ENCODE peak calls at places on chromosomes 16 and 17, in four cellular contexts. One of them, this sample, is unnamed.

GRCh38 chr17:69947027-69947759 is 127.8 kb upstream of the KCNJ16 start:
- DNase-seq in right cardiac atrium: no peak
- DNase-seq in CD8-positive, alpha-beta memory T cell: no peak
- DNase-seq in ovary: no peak
- DNase-seq in this sample: no peak

GRCh38 chr17:72651988-72652387 is 440.5 kb downstream of the SLC39A11 start:
- DNase-seq in right cardiac atrium: no peak
- DNase-seq in CD8-positive, alpha-beta memory T cell: no peak
- DNase-seq in ovary: no peak
- DNase-seq in this sample: no peak

GRCh38 chr16:3643095-3643730 is 11.3 kb upstream of the DNASE1 start:
- DNase-seq in right cardiac atrium: no peak
- DNase-seq in CD8-positive, alpha-beta memory T cell: no peak
- DNase-seq in ovary: no peak
- DNase-seq in this sample: no peak

GRCh38 chr16:27275394-27275793 is 6.8 kb upstream of the NSMCE1 start:
- DNase-seq in right cardiac atrium: no peak
- DNase-seq in CD8-positive, alpha-beta memory T cell: no peak
- DNase-seq in ovary: no peak
- DNase-seq in this sample: no peak

GRCh38 chr17:51853857-51854256 is 304.7 kb downstream of the CA10 start:
- DNase-seq in right cardiac atrium: no peak
- DNase-seq in CD8-positive, alpha-beta memory T cell: no peak
- DNase-seq in ovary: no peak
- DNase-seq in this sample: no peak

GRCh38 chr17:4766199-4766598 is 5.5 kb upstream of the TM4SF5 start:
- DNase-seq in right cardiac atrium: peak
- DNase-seq in CD8-positive, alpha-beta memory T cell: no peak
- DNase-seq in ovary: no peak
- DNase-seq in this sample: no peak

GRCh38 chr16:31202402-31203385 is at the start of gene PYCARD:
- DNase-seq in right cardiac atrium: peak
- DNase-seq in CD8-positive, alpha-beta memory T cell: peak
- DNase-seq in ovary: peak
- DNase-seq in this sample: peak

GRCh38 chr16:88078111-88078775 is 127.0 kb downstream of the BANP start:
- DNase-seq in right cardiac atrium: no peak
- DNase-seq in CD8-positive, alpha-beta memory T cell: no peak
- DNase-seq in ovary: no peak
- DNase-seq in this sample: no peak

GRCh38 chr17:7383371-7383741 is 2.5 kb downstream of the TNK1 start:
- DNase-seq in right cardiac atrium: no peak
- DNase-seq in CD8-positive, alpha-beta memory T cell: no peak
- DNase-seq in ovary: peak
- DNase-seq in this sample: no peak

GRCh38 chr17:79798296-79799173 is 1.7 kb upstream of the CBX8 start:
- DNase-seq in right cardiac atrium: peak
- DNase-seq in CD8-positive, alpha-beta memory T cell: peak
- DNase-seq in ovary: peak
- DNase-seq in this sample: no peak
- H3K4me3 ChIP-seq in right cardiac atrium: peak
- H3K4me3 ChIP-seq in CD8-positive, alpha-beta memory T cell: no peak
- H3K4me3 ChIP-seq in ovary: peak
- H3K4me3 ChIP-seq in this sample: peak

DNA sequence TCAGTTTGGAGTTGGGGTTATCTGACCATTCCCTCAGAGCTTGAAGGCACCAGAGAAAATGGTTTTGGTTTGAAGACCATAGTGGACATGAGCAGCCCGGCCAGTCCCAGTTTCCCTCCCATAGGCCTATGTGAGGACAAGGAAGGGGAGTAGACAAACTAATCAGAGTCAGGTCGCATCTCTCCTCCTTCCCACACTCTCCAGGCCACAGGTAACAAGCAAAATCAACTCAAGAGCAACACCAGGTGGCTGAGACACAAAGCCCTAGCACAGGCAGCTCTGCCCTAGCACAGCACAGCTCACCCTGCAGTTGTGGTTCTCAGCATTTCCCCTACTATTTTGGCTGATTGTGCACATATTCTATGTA is 7.2 kb downstream of the SUPT4H1 start:
- DNase-seq in right cardiac atrium: no peak
- DNase-seq in CD8-positive, alpha-beta memory T cell: peak
- DNase-seq in ovary: no peak
- DNase-seq in this sample: peak
- H3K4me3 ChIP-seq in right cardiac atrium: no peak
- H3K4me3 ChIP-seq in CD8-positive, alpha-beta memory T cell: peak
- H3K4me3 ChIP-seq in ovary: no peak
- H3K4me3 ChIP-seq in this sample: peak

GRCh38 chr17:42050360-42051012 is at the start of gene C17orf113:
- DNase-seq in right cardiac atrium: peak
- DNase-seq in CD8-positive, alpha-beta memory T cell: peak
- DNase-seq in ovary: peak
- DNase-seq in this sample: peak

GRCh38 chr17:42049834-42050359 is 504 bp downstream of the C17orf113 start:
- DNase-seq in right cardiac atrium: no peak
- DNase-seq in CD8-positive, alpha-beta memory T cell: no peak
- DNase-seq in ovary: no peak
- DNase-seq in this sample: no peak

GRCh38 chr17:42052478-42052877 is 2.1 kb upstream of the C17orf113 start:
- DNase-seq in right cardiac atrium: no peak
- DNase-seq in CD8-positive, alpha-beta memory T cell: no peak
- DNase-seq in ovary: no peak
- DNase-seq in this sample: no peak

GRCh38 chr17:42051645-42052044 is 1.2 kb upstream of the C17orf113 start:
- DNase-seq in right cardiac atrium: no peak
- DNase-seq in CD8-positive, alpha-beta memory T cell: no peak
- DNase-seq in ovary: no peak
- DNase-seq in this sample: no peak

GRCh38 chr17:42051013-42051400 is 606 bp upstream of the C17orf113 start:
- DNase-seq in right cardiac atrium: no peak
- DNase-seq in CD8-positive, alpha-beta memory T cell: no peak
- DNase-seq in ovary: no peak
- DNase-seq in this sample: no peak
- H3K4me3 ChIP-seq in right cardiac atrium: peak
- H3K4me3 ChIP-seq in CD8-positive, alpha-beta memory T cell: peak
- H3K4me3 ChIP-seq in ovary: peak
- H3K4me3 ChIP-seq in this sample: peak

DNA sequence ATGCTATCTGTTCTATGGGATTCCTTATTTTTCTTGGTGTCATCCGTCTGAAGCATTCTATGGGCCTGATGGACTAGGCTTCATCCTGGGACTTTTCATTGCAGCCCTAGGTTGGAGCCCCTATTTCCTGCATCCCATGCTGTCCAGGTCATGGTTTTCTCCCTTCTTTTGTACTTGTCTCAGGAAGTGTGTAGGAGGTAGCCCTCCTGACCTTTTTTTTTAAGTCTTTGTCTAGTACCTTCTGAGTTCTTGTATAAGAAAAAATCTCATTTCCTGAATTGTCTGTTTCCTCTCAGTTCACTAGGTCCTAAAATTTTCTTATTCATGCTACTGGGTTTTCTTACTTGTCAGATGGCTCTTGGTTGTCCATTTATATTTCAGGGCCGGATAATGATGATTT is 6.0 kb downstream of the NDEL1 start:
- DNase-seq in right cardiac atrium: no peak
- DNase-seq in CD8-positive, alpha-beta memory T cell: no peak
- DNase-seq in ovary: no peak
- DNase-seq in this sample: no peak
- H3K4me3 ChIP-seq in right cardiac atrium: no peak
- H3K4me3 ChIP-seq in CD8-positive, alpha-beta memory T cell: no peak
- H3K4me3 ChIP-seq in ovary: no peak
- H3K4me3 ChIP-seq in this sample: no peak

GRCh38 chr16:728131-728889 is 1.4 kb downstream of the HAGHL start:
- DNase-seq in right cardiac atrium: peak
- DNase-seq in CD8-positive, alpha-beta memory T cell: peak
- DNase-seq in ovary: no peak
- DNase-seq in this sample: peak
- H3K4me3 ChIP-seq in right cardiac atrium: peak
- H3K4me3 ChIP-seq in CD8-positive, alpha-beta memory T cell: no peak
- H3K4me3 ChIP-seq in ovary: peak
- H3K4me3 ChIP-seq in this sample: peak

GRCh38 chr16:85257483-85257882 is 145.2 kb upstream of the CIBAR2 start:
- DNase-seq in right cardiac atrium: no peak
- DNase-seq in CD8-positive, alpha-beta memory T cell: no peak
- DNase-seq in ovary: no peak
- DNase-seq in this sample: no peak

GRCh38 chr16:85258166-85258565 is 145.9 kb upstream of the CIBAR2 start:
- DNase-seq in right cardiac atrium: no peak
- DNase-seq in CD8-positive, alpha-beta memory T cell: no peak
- DNase-seq in ovary: no peak
- DNase-seq in this sample: no peak

GRCh38 chr16:85258616-85259015 is 146.3 kb upstream of the CIBAR2 start:
- DNase-seq in right cardiac atrium: no peak
- DNase-seq in CD8-positive, alpha-beta memory T cell: no peak
- DNase-seq in ovary: no peak
- DNase-seq in this sample: no peak

GRCh38 chr16:85259831-85260165 is 147.5 kb upstream of the CIBAR2 start:
- DNase-seq in right cardiac atrium: no peak
- DNase-seq in CD8-positive, alpha-beta memory T cell: no peak
- DNase-seq in ovary: no peak
- DNase-seq in this sample: no peak

DNA sequence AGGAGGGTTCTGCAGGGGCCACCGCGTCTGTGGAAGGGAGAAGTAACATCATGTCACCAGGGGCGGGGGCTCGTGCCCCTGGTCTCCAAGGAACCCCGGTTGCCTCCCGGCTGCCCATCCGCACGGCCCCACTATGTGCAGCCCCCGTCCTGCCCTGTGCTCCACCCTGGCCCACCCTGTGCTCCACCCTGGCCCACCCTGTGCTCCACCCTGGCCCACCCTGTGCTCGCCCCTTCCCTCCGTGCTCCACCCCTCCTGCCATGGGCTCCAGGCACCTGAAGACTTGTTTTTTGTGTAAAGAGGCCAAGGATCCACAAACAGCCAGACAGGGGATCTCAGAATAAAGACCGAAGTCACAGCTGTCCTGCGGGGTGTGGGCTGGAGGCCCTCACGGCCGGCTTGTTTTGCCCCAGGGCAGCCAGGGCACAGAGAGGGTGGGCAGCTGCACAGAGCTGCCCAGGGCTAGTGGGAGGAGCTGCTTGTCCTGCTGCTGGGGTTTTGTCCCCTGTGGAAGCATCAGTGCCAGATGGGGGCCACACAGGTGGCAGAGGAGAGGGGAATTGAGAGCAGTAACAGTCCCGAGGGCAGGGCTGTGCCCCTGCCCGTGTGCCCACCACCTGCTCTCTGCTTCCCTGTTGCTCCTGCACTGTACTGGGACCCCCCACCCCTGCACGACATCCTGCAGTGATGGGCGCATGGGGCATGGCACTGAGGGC is 147.0 kb upstream of the CIBAR2 start:
- DNase-seq in right cardiac atrium: no peak
- DNase-seq in CD8-positive, alpha-beta memory T cell: no peak
- DNase-seq in ovary: no peak
- DNase-seq in this sample: no peak
- H3K4me3 ChIP-seq in right cardiac atrium: no peak
- H3K4me3 ChIP-seq in CD8-positive, alpha-beta memory T cell: no peak
- H3K4me3 ChIP-seq in ovary: no peak
- H3K4me3 ChIP-seq in this sample: no peak

DNA sequence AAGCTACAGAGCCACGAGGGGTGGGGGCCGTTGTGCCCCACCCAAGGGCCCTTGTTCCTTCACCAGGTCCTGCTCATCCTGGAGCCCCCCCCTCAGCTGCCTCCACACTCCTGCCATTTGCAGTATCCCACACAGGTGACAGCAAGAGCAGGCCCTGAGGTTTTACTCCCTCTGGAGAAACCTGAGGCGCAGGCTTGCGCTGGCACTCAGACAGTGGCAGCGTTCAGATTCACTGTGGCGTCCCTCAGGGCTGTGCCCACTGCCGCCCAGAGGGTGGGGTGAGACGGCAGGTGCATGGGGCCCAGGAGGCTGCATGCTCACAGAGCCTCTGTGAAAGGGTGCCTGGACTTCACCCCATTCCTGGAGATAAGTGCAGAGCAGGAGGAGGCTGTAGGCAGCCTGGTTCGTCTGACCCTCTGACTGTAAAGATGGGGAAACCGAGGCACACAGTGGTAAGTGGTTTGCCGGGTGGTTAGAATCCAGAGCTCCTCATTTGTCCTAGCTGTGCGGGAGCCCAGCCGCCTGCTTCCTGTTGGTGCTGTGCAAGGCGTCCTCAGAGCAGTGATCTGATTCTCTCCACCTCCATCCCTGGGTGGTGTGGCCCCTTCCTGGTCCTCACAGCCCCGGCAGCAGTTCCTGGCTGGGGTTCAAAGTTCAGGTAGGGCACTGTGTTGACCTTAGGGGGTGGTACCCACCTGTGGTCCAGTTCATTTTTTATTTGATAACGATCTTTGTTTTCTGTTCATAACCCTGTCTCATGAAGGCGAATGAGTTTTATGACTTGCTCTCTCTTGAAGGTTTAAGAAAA is 1.6 kb downstream of the SPIRE2 start:
- DNase-seq in right cardiac atrium: no peak
- DNase-seq in CD8-positive, alpha-beta memory T cell: no peak
- DNase-seq in ovary: no peak
- DNase-seq in this sample: no peak
- H3K4me3 ChIP-seq in right cardiac atrium: no peak
- H3K4me3 ChIP-seq in CD8-positive, alpha-beta memory T cell: no peak
- H3K4me3 ChIP-seq in ovary: no peak
- H3K4me3 ChIP-seq in this sample: no peak

DNA sequence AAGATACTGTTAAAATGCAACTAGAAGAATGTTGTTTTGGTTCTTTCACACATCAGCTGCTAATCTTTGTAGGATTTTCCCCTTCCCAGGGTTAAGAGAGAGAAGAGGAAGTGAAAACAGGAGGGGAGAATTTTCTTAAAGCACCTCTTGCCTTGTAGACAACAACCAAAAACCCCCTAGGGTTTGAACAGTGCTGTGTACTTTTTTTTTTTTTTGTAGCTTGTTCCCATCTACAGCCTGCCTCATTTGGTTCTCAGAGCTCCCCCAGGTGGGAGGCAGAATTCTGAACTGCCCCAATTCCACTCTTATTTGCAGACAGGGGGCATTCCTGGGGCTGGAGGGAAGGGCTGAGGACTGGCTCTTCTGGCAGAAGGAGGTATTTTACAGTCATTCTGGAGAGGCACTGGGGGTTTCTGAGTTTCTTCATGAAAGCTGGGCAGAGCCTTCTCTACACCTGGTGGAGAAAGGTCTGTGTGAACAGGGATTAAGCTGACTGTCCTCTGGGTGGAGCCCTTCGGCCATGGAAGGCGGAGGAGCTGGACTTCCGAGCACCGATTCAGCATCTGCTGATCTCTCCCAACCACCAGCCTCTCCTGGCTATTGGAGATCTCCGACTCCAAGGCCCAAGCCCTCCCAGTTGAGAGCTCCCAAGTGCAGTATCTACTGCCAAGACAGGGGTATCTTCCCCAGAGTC is 32.2 kb downstream of the SMARCE1 start:
- DNase-seq in right cardiac atrium: peak
- DNase-seq in CD8-positive, alpha-beta memory T cell: peak
- DNase-seq in ovary: peak
- DNase-seq in this sample: peak
- H3K4me3 ChIP-seq in right cardiac atrium: no peak
- H3K4me3 ChIP-seq in CD8-positive, alpha-beta memory T cell: peak
- H3K4me3 ChIP-seq in ovary: no peak
- H3K4me3 ChIP-seq in this sample: peak

DNA sequence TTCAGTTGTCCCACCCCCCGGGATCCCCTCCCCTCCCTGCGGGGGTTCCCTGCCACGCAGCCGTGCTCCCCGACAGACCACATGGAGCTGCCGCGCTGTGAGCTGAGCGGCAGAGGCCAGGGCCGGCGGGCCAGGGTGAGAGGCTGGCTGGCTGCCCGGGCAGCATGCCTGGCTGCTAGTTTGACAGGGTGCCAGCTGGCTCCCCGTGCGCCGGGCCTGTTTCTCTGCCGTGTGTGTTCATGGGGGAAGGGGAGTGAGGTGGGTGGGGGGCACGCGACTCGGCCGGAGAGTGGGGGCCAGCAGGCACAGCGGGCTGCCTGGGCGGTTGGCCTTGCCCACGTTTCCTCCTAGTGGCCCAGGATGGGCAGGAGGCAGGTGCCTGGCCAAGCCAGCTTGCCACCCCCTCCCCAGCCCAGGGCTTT is 34.1 kb downstream of the BAHCC1 start:
- DNase-seq in right cardiac atrium: peak
- DNase-seq in CD8-positive, alpha-beta memory T cell: no peak
- DNase-seq in ovary: peak
- DNase-seq in this sample: no peak
- H3K4me3 ChIP-seq in right cardiac atrium: no peak
- H3K4me3 ChIP-seq in CD8-positive, alpha-beta memory T cell: no peak
- H3K4me3 ChIP-seq in ovary: peak
- H3K4me3 ChIP-seq in this sample: no peak

This sample was measured in MM.1S.